ENCODE peak calls at places on chromosome 9, in nine cellular contexts. One of them, this sample, is unnamed.

GRCh38 chr9:112184946-112185345 is 9.8 kb upstream of the SUSD1 start:
- DNase-seq in fibroblast of pulmonary artery: no peak
- DNase-seq in cardiac fibroblast: no peak
- DNase-seq in stomach: no peak
- DNase-seq in heart left ventricle: no peak
- DNase-seq in A549: no peak
- DNase-seq in LNCaP clone FGC: no peak
- DNase-seq in PC-3: no peak
- DNase-seq in kidney: no peak
- DNase-seq in this sample: no peak

GRCh38 chr9:98962181-98962560 is 18.5 kb downstream of the COL15A1 start:
- DNase-seq in PC-3: no peak
- DNase-seq in LNCaP clone FGC: no peak
- DNase-seq in heart left ventricle: peak; percentile 40
- DNase-seq in A549: no peak
- DNase-seq in kidney: no peak
- DNase-seq in stomach: no peak
- DNase-seq in fibroblast of pulmonary artery: no peak
- DNase-seq in cardiac fibroblast: peak; percentile 60
- DNase-seq in this sample: no peak

GRCh38 chr9:71909887-71910601 is 949 bp downstream of the ABHD17B start:
- DNase-seq in kidney: no peak
- DNase-seq in heart left ventricle: peak; percentile 73
- DNase-seq in LNCaP clone FGC: no peak
- DNase-seq in PC-3: peak; percentile 16
- DNase-seq in stomach: peak; percentile 52
- DNase-seq in A549: peak; percentile 35
- DNase-seq in cardiac fibroblast: peak; percentile 39
- DNase-seq in fibroblast of pulmonary artery: peak; percentile 23
- DNase-seq in this sample: peak; percentile 86

GRCh38 chr9:37210737-37211523 is 90.6 kb downstream of the ZCCHC7 start:
- DNase-seq in fibroblast of pulmonary artery: no peak
- DNase-seq in LNCaP clone FGC: no peak
- DNase-seq in cardiac fibroblast: no peak
- DNase-seq in heart left ventricle: no peak
- DNase-seq in PC-3: no peak
- DNase-seq in A549: no peak
- DNase-seq in stomach: no peak
- DNase-seq in kidney: no peak
- DNase-seq in this sample: no peak

GRCh38 chr9:111828193-111828592 is 33.5 kb upstream of the SHOC1 start:
- DNase-seq in LNCaP clone FGC: no peak
- DNase-seq in PC-3: peak; percentile 40
- DNase-seq in fibroblast of pulmonary artery: peak; percentile 51
- DNase-seq in kidney: no peak
- DNase-seq in A549: peak; percentile 32
- DNase-seq in cardiac fibroblast: peak; percentile 64
- DNase-seq in heart left ventricle: no peak
- DNase-seq in stomach: no peak
- DNase-seq in this sample: no peak

GRCh38 chr9:130933114-130934046 is 5.7 kb downstream of the FIBCD1 start:
- DNase-seq in kidney: no peak
- DNase-seq in fibroblast of pulmonary artery: peak; percentile 48
- DNase-seq in LNCaP clone FGC: no peak
- DNase-seq in A549: no peak
- DNase-seq in cardiac fibroblast: peak; percentile 79
- DNase-seq in stomach: no peak
- DNase-seq in heart left ventricle: no peak
- DNase-seq in PC-3: peak; percentile 67
- DNase-seq in this sample: no peak

GRCh38 chr9:33136721-33137120 is 30.4 kb downstream of the B4GALT1 start:
- DNase-seq in PC-3: no peak
- DNase-seq in kidney: no peak
- DNase-seq in fibroblast of pulmonary artery: no peak
- DNase-seq in heart left ventricle: no peak
- DNase-seq in A549: no peak
- DNase-seq in stomach: no peak
- DNase-seq in LNCaP clone FGC: no peak
- DNase-seq in cardiac fibroblast: no peak
- DNase-seq in this sample: no peak

GRCh38 chr9:125521462-125522327 is 185.3 kb downstream of the MAPKAP1 start:
- DNase-seq in kidney: no peak
- DNase-seq in fibroblast of pulmonary artery: peak; percentile 93
- DNase-seq in heart left ventricle: no peak
- DNase-seq in cardiac fibroblast: peak; percentile 97
- DNase-seq in PC-3: peak; percentile 89
- DNase-seq in stomach: no peak
- DNase-seq in LNCaP clone FGC: no peak
- DNase-seq in A549: peak; percentile 34
- DNase-seq in this sample: no peak

GRCh38 chr9:113620377-113621161 is 157.0 kb downstream of the RGS3 start:
- DNase-seq in stomach: peak; percentile 87
- DNase-seq in cardiac fibroblast: peak; percentile 89
- DNase-seq in fibroblast of pulmonary artery: peak; percentile 94
- DNase-seq in kidney: peak; percentile 91
- DNase-seq in A549: peak; percentile 82
- DNase-seq in PC-3: peak; percentile 82
- DNase-seq in heart left ventricle: peak; percentile 82
- DNase-seq in LNCaP clone FGC: peak; percentile 52
- DNase-seq in this sample: peak; percentile 48

GRCh38 chr9:13278368-13279246 is 885 bp downstream of the MPDZ start:
- DNase-seq in fibroblast of pulmonary artery: peak; percentile 89
- DNase-seq in stomach: peak; percentile 26
- DNase-seq in cardiac fibroblast: peak; percentile 77
- DNase-seq in PC-3: peak; percentile 14
- DNase-seq in A549: peak; percentile 71
- DNase-seq in LNCaP clone FGC: peak; percentile 84
- DNase-seq in kidney: peak; percentile 84
- DNase-seq in heart left ventricle: peak; percentile 77
- DNase-seq in this sample: peak; percentile 74

GRCh38 chr9:38263534-38263933 is 129.0 kb upstream of the ALDH1B1 start:
- DNase-seq in PC-3: peak; percentile 52
- DNase-seq in stomach: no peak
- DNase-seq in cardiac fibroblast: peak; percentile 58
- DNase-seq in A549: peak; percentile 49
- DNase-seq in LNCaP clone FGC: peak; percentile 33
- DNase-seq in fibroblast of pulmonary artery: peak; percentile 57
- DNase-seq in heart left ventricle: no peak
- DNase-seq in kidney: no peak
- DNase-seq in this sample: peak; percentile 56

GRCh38 chr9:128340691-128341434 is 536 bp downstream of the SLC27A4 start:
- DNase-seq in A549: no peak
- DNase-seq in PC-3: no peak
- DNase-seq in stomach: peak; percentile 27
- DNase-seq in kidney: peak; percentile 83
- DNase-seq in fibroblast of pulmonary artery: no peak
- DNase-seq in LNCaP clone FGC: no peak
- DNase-seq in heart left ventricle: peak; percentile 37
- DNase-seq in cardiac fibroblast: no peak
- DNase-seq in this sample: peak; percentile 48

GRCh38 chr9:13648676-13649075 is 369.2 kb upstream of the MPDZ start:
- DNase-seq in heart left ventricle: no peak
- DNase-seq in cardiac fibroblast: no peak
- DNase-seq in stomach: no peak
- DNase-seq in fibroblast of pulmonary artery: no peak
- DNase-seq in kidney: no peak
- DNase-seq in A549: no peak
- DNase-seq in PC-3: peak; percentile 47
- DNase-seq in LNCaP clone FGC: no peak
- DNase-seq in this sample: no peak

GRCh38 chr9:21995652-21996275 is 1.2 kb downstream of the CDKN2B-AS1 start:
- DNase-seq in stomach: peak; percentile 46
- DNase-seq in PC-3: peak; percentile 24
- DNase-seq in cardiac fibroblast: peak; percentile 72
- DNase-seq in LNCaP clone FGC: no peak
- DNase-seq in kidney: peak; percentile 85
- DNase-seq in A549: no peak
- DNase-seq in heart left ventricle: peak; percentile 59
- DNase-seq in fibroblast of pulmonary artery: peak; percentile 64
- DNase-seq in this sample: peak; percentile 76

GRCh38 chr9:132460240-132460639 is 50.2 kb downstream of the CFAP77 start:
- DNase-seq in PC-3: no peak
- DNase-seq in LNCaP clone FGC: no peak
- DNase-seq in A549: no peak
- DNase-seq in stomach: no peak
- DNase-seq in heart left ventricle: no peak
- DNase-seq in fibroblast of pulmonary artery: no peak
- DNase-seq in cardiac fibroblast: no peak
- DNase-seq in kidney: no peak
- DNase-seq in this sample: no peak

GRCh38 chr9:132459661-132460060 is 49.6 kb downstream of the CFAP77 start:
- DNase-seq in fibroblast of pulmonary artery: no peak
- DNase-seq in cardiac fibroblast: no peak
- DNase-seq in heart left ventricle: no peak
- DNase-seq in LNCaP clone FGC: no peak
- DNase-seq in PC-3: no peak
- DNase-seq in stomach: no peak
- DNase-seq in A549: no peak
- DNase-seq in kidney: no peak
- DNase-seq in this sample: no peak

GRCh38 chr9:132456241-132456640 is 46.2 kb downstream of the CFAP77 start:
- DNase-seq in PC-3: no peak
- DNase-seq in A549: no peak
- DNase-seq in heart left ventricle: no peak
- DNase-seq in fibroblast of pulmonary artery: no peak
- DNase-seq in kidney: no peak
- DNase-seq in stomach: no peak
- DNase-seq in LNCaP clone FGC: no peak
- DNase-seq in cardiac fibroblast: no peak
- DNase-seq in this sample: no peak

GRCh38 chr9:132457508-132457907 is 47.5 kb downstream of the CFAP77 start:
- DNase-seq in fibroblast of pulmonary artery: no peak
- DNase-seq in kidney: no peak
- DNase-seq in A549: no peak
- DNase-seq in heart left ventricle: no peak
- DNase-seq in LNCaP clone FGC: no peak
- DNase-seq in stomach: no peak
- DNase-seq in PC-3: no peak
- DNase-seq in cardiac fibroblast: no peak
- DNase-seq in this sample: no peak

GRCh38 chr9:132458432-132458831 is 48.4 kb downstream of the CFAP77 start:
- DNase-seq in fibroblast of pulmonary artery: no peak
- DNase-seq in LNCaP clone FGC: no peak
- DNase-seq in PC-3: no peak
- DNase-seq in heart left ventricle: no peak
- DNase-seq in kidney: no peak
- DNase-seq in cardiac fibroblast: no peak
- DNase-seq in A549: no peak
- DNase-seq in stomach: no peak
- DNase-seq in this sample: no peak
- TF ChIP-seq CTCF in fibroblast of pulmonary artery: no peak
- TF ChIP-seq CTCF in LNCaP clone FGC: no peak
- TF ChIP-seq CTCF in PC-3: no peak
- TF ChIP-seq CTCF in heart left ventricle: no peak
- TF ChIP-seq CTCF in kidney: no peak
- TF ChIP-seq CTCF in cardiac fibroblast: no peak
- TF ChIP-seq CTCF in A549: no peak
- TF ChIP-seq CTCF in stomach: no peak
- TF ChIP-seq CTCF in this sample: peak; percentile 20

GRCh38 chr9:120612218-120612617 is 32.3 kb upstream of the CDK5RAP2 start:
- DNase-seq in kidney: no peak
- DNase-seq in A549: peak; percentile 45
- DNase-seq in PC-3: peak; percentile 18
- DNase-seq in cardiac fibroblast: no peak
- DNase-seq in LNCaP clone FGC: no peak
- DNase-seq in heart left ventricle: no peak
- DNase-seq in fibroblast of pulmonary artery: peak; percentile 25
- DNase-seq in stomach: no peak
- DNase-seq in this sample: peak; percentile 35

GRCh38 chr9:120611690-120612068 is 31.7 kb upstream of the CDK5RAP2 start:
- DNase-seq in LNCaP clone FGC: no peak
- DNase-seq in A549: no peak
- DNase-seq in fibroblast of pulmonary artery: no peak
- DNase-seq in cardiac fibroblast: no peak
- DNase-seq in kidney: no peak
- DNase-seq in PC-3: no peak
- DNase-seq in stomach: no peak
- DNase-seq in heart left ventricle: no peak
- DNase-seq in this sample: no peak

GRCh38 chr9:120609636-120610035 is 29.7 kb upstream of the CDK5RAP2 start:
- DNase-seq in stomach: no peak
- DNase-seq in kidney: no peak
- DNase-seq in A549: no peak
- DNase-seq in heart left ventricle: no peak
- DNase-seq in LNCaP clone FGC: no peak
- DNase-seq in cardiac fibroblast: peak; percentile 27
- DNase-seq in fibroblast of pulmonary artery: no peak
- DNase-seq in PC-3: no peak
- DNase-seq in this sample: no peak

GRCh38 chr9:120608421-120608820 is 28.5 kb upstream of the CDK5RAP2 start:
- DNase-seq in heart left ventricle: no peak
- DNase-seq in fibroblast of pulmonary artery: no peak
- DNase-seq in A549: no peak
- DNase-seq in PC-3: peak; percentile 48
- DNase-seq in LNCaP clone FGC: no peak
- DNase-seq in cardiac fibroblast: peak; percentile 36
- DNase-seq in stomach: no peak
- DNase-seq in kidney: no peak
- DNase-seq in this sample: no peak

GRCh38 chr9:120610975-120611689 is 31.2 kb upstream of the CDK5RAP2 start:
- DNase-seq in kidney: no peak
- DNase-seq in stomach: no peak
- DNase-seq in heart left ventricle: no peak
- DNase-seq in LNCaP clone FGC: no peak
- DNase-seq in PC-3: peak; percentile 21
- DNase-seq in A549: peak; percentile 38
- DNase-seq in fibroblast of pulmonary artery: peak; percentile 13
- DNase-seq in cardiac fibroblast: peak; percentile 32
- DNase-seq in this sample: no peak
- TF ChIP-seq CTCF in kidney: no peak
- TF ChIP-seq CTCF in stomach: no peak
- TF ChIP-seq CTCF in heart left ventricle: no peak
- TF ChIP-seq CTCF in LNCaP clone FGC: no peak
- TF ChIP-seq CTCF in PC-3: peak; percentile 45
- TF ChIP-seq CTCF in A549: no peak
- TF ChIP-seq CTCF in fibroblast of pulmonary artery: peak; percentile 36
- TF ChIP-seq CTCF in cardiac fibroblast: peak; percentile 41
- TF ChIP-seq CTCF in this sample: peak; percentile 34

GRCh38 chr9:87701491-87701890 is 24.4 kb upstream of the CTSL start:
- DNase-seq in A549: no peak
- DNase-seq in heart left ventricle: no peak
- DNase-seq in LNCaP clone FGC: no peak
- DNase-seq in PC-3: no peak
- DNase-seq in fibroblast of pulmonary artery: no peak
- DNase-seq in kidney: no peak
- DNase-seq in cardiac fibroblast: no peak
- DNase-seq in stomach: no peak
- DNase-seq in this sample: no peak
- TF ChIP-seq CTCF in A549: no peak
- TF ChIP-seq CTCF in heart left ventricle: no peak
- TF ChIP-seq CTCF in LNCaP clone FGC: no peak
- TF ChIP-seq CTCF in PC-3: no peak
- TF ChIP-seq CTCF in fibroblast of pulmonary artery: no peak
- TF ChIP-seq CTCF in kidney: no peak
- TF ChIP-seq CTCF in cardiac fibroblast: no peak
- TF ChIP-seq CTCF in stomach: no peak
- TF ChIP-seq CTCF in this sample: no peak

DNA sequence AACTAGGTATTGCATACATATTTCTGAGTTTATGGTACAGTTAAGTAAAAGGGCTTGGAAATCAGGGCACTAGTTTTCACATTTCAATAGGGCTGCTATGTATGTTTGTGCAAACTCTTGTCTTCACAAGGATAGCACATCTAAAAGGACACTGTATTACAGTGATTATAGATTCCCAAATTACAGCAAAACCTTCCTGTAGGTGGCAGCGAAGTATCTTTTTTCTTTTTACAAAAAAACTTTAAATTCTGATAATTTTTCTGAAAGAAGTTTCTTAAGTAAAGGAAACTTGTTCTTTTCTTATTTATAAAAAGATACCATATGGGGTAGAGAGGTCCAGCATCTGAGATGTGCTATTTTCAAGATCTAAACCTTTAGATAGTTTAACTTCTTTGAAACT is 337.8 kb downstream of the PTPRD start:
- DNase-seq in LNCaP clone FGC: no peak
- DNase-seq in heart left ventricle: no peak
- DNase-seq in PC-3: no peak
- DNase-seq in kidney: no peak
- DNase-seq in cardiac fibroblast: no peak
- DNase-seq in A549: no peak
- DNase-seq in stomach: no peak
- DNase-seq in fibroblast of pulmonary artery: no peak
- DNase-seq in this sample: no peak
- TF ChIP-seq CTCF in LNCaP clone FGC: no peak
- TF ChIP-seq CTCF in heart left ventricle: no peak
- TF ChIP-seq CTCF in PC-3: peak; percentile 35
- TF ChIP-seq CTCF in kidney: no peak
- TF ChIP-seq CTCF in cardiac fibroblast: no peak
- TF ChIP-seq CTCF in A549: no peak
- TF ChIP-seq CTCF in stomach: no peak
- TF ChIP-seq CTCF in fibroblast of pulmonary artery: peak; percentile 1
- TF ChIP-seq CTCF in this sample: peak; percentile 30

This sample was measured in neural progenitor cell.